ENCODE peak calls at places on chromosome 16, in six cellular contexts. K is lung, X is neural progenitor cell, Y is ovary, A is cardiac muscle cell, W is heart right ventricle. J is an unnamed sample. For H3K36me3, H3K4me1 and H3K27me3, the result is how much of the 10 kb centered on the place peaks cover.

GRCh38 chr16:85324506-85324905 is 212.2 kb upstream of the CIBAR2 start:
- DNase-seq in X (no peak), A (no peak), K (no peak), Y (no peak), W (no peak), J (no peak)

GRCh38 chr16:11175850-11176341 is 80.1 kb downstream of the SOCS1 start:
- DNase-seq in K (no peak), W (no peak), Y (no peak), A (no peak), X (no peak), J (no peak)

GRCh38 chr16:51880776-51881175 is 666.2 kb downstream of the TOX3 start:
- DNase-seq in K (no peak), X (no peak), Y (no peak), W (no peak), A (peak), J (no peak)

GRCh38 chr16:16052916-16053315 is 103.5 kb downstream of the ABCC1 start:
- DNase-seq in K (no peak), X (no peak), A (no peak), W (no peak), Y (no peak), J (no peak)

GRCh38 chr16:86120982-86121242 is 221.9 kb downstream of the IRF8 start:
- DNase-seq in X (no peak), K (no peak), W (no peak), A (no peak), Y (no peak), J (no peak)

GRCh38 chr16:86865866-86866675 is 287.7 kb downstream of the FOXL1 start:
- DNase-seq in W (peak), Y (no peak), A (no peak), X (no peak), K (no peak), J (no peak)

GRCh38 chr16:86455116-86455515 is 55.2 kb upstream of the FOXF1 start:
- DNase-seq in K (no peak), Y (no peak), A (peak), X (no peak), W (no peak), J (no peak)

GRCh38 chr16:59886021-59886420 is 1151.9 kb upstream of the GOT2 start:
- DNase-seq in K (no peak), W (peak), Y (no peak), A (peak), X (no peak), J (no peak)

GRCh38 chr16:16021988-16022682 is 72.7 kb downstream of the ABCC1 start:
- DNase-seq in K (peak), A (peak), W (peak), Y (peak), X (peak), J (peak)

GRCh38 chr16:69188716-69189115 is 1.8 kb downstream of the SNTB2 start:
- DNase-seq in X (peak), K (no peak), Y (no peak), W (no peak), A (peak), J (no peak)

GRCh38 chr16:11133344-11133921 is 122.6 kb downstream of the SOCS1 start:
- DNase-seq in W (peak), X (no peak), A (peak), Y (peak), K (peak), J (peak)

GRCh38 chr16:11256657-11257130 is 690 bp upstream of the SOCS1 start:
- DNase-seq in X (peak), W (peak), Y (no peak), K (peak), A (peak), J (no peak)

GRCh38 chr16:6483634-6484033 is 849.0 kb upstream of the RBFOX1 start:
- DNase-seq in Y (no peak), A (no peak), X (peak), W (no peak), K (no peak), J (no peak)

GRCh38 chr16:3060339-3061127 is 4.9 kb upstream of the IL32 start:
- DNase-seq in A (no peak), K (no peak), Y (no peak), W (no peak), X (no peak), J (no peak)

GRCh38 chr16:64445649-64446048 is 676.2 kb downstream of the CDH11 start:
- DNase-seq in A (no peak), K (no peak), X (no peak), Y (no peak), W (no peak), J (no peak)

GRCh38 chr16:89330177-89330856 is 112.8 kb downstream of the ZNF778 start:
- DNase-seq in A (peak), Y (no peak), X (no peak), K (no peak), W (no peak), J (no peak)

GRCh38 chr16:49280022-49280741 is 1.5 kb downstream of the CBLN1 start:
- DNase-seq in Y (no peak), K (no peak), W (no peak), X (peak), A (no peak), J (no peak)

GRCh38 chr16:80552277-80552676 is 11.5 kb downstream of the DYNLRB2 start:
- DNase-seq in K (no peak), A (no peak), W (no peak), X (no peak), Y (no peak), J (no peak)

GRCh38 chr16:53726625-53727024 is 22.7 kb downstream of the FTO start:
- DNase-seq in K (no peak), Y (no peak), X (peak), W (no peak), A (no peak), J (no peak)

GRCh38 chr16:56275076-56275475 is 83.8 kb downstream of the GNAO1 start:
- DNase-seq in X (no peak), A (no peak), K (no peak), W (no peak), Y (no peak), J (no peak)

GRCh38 chr16:84367297-84367680 is 1.0 kb upstream of the ATP2C2 start:
- DNase-seq in X (no peak), W (no peak), K (no peak), Y (no peak), A (no peak), J (no peak)

GRCh38 chr16:50634947-50635346 is 46.2 kb downstream of the SNX20 start:
- DNase-seq in Y (no peak), K (no peak), A (no peak), X (no peak), W (no peak), J (no peak)

GRCh38 chr16:31404353-31405064 is 11.4 kb downstream of the ITGAD start:
- DNase-seq in X (no peak), Y (no peak), W (no peak), A (peak), K (no peak), J (no peak)

GRCh38 chr16:57534337-57534880 is 2.0 kb downstream of the CCDC102A start:
- DNase-seq in W (peak), Y (no peak), K (no peak), X (no peak), A (no peak), J (no peak)

GRCh38 chr16:88282221-88283041 is 100.3 kb upstream of the ZNF469 start:
- DNase-seq in A (peak), W (no peak), X (no peak), Y (no peak), K (no peak), J (no peak)

GRCh38 chr16:30429678-30430427 is at the start of gene DCTPP1:
- DNase-seq in W (peak), X (peak), A (peak), Y (peak), K (peak), J (peak)

GRCh38 chr16:57017251-57017650 is 27.9 kb downstream of the NLRC5 start:
- DNase-seq in Y (no peak), K (no peak), X (no peak), A (peak), W (no peak), J (no peak)

GRCh38 chr16:21037168-21037567 is 113.5 kb downstream of the DNAH3 start:
- DNase-seq in Y (no peak), W (no peak), K (no peak), X (no peak), A (no peak), J (no peak)

GRCh38 chr16:11692651-11693050 is 24.4 kb downstream of the SNN start:
- DNase-seq in Y (no peak), K (no peak), X (no peak), W (no peak), A (no peak), J (no peak)

GRCh38 chr16:85659336-85659735 is 29.4 kb downstream of the GINS2 start:
- DNase-seq in K (no peak), X (no peak), W (peak), A (no peak), Y (peak), J (no peak)

GRCh38 chr16:75806487-75806886 is 80.2 kb upstream of the CPHXL start:
- DNase-seq in W (no peak), X (no peak), Y (no peak), A (no peak), K (no peak), J (no peak)

GRCh38 chr16:30895592-30896202 is 717 bp upstream of the CTF1 start:
- DNase-seq in X (no peak), W (no peak), A (no peak), K (no peak), Y (peak), J (no peak)

GRCh38 chr16:2205967-2206313 is 686 bp downstream of the MLST8 start:
- DNase-seq in W (no peak), X (peak), A (no peak), Y (no peak), K (no peak), J (no peak)

GRCh38 chr16:83878838-83879237 is 20.1 kb upstream of the MLYCD start:
- DNase-seq in X (peak), Y (no peak), A (peak), W (no peak), K (no peak), J (no peak)

GRCh38 chr16:30066882-30067583 is 1.5 kb downstream of the ALDOA start:
- DNase-seq in K (no peak), X (no peak), W (peak), A (no peak), Y (peak), J (no peak)

GRCh38 chr16:48334325-48334724 is 50.9 kb downstream of the SIAH1 start:
- DNase-seq in Y (no peak), X (peak), W (no peak), K (no peak), A (no peak), J (no peak)

GRCh38 chr16:3180445-3180878 is 7.5 kb upstream of the OR1F1 start:
- DNase-seq in X (no peak), K (no peak), A (no peak), W (no peak), Y (no peak), J (no peak)

GRCh38 chr16:78285437-78285917 is 186.0 kb downstream of the WWOX start:
- DNase-seq in W (no peak), K (no peak), A (no peak), X (no peak), Y (no peak), J (no peak)

GRCh38 chr16:50360779-50361178 is 8.0 kb downstream of the BRD7 start:
- DNase-seq in A (no peak), W (no peak), K (no peak), Y (no peak), X (no peak), J (no peak)

GRCh38 chr16:86991679-86992078 is 325.5 kb downstream of the C16orf95 start:
- DNase-seq in X (no peak), W (no peak), K (no peak), A (no peak), Y (no peak), J (no peak)

GRCh38 chr16:28208131-28208530 is 3.6 kb downstream of the XPO6 start:
- DNase-seq in K (no peak), W (no peak), A (no peak), X (no peak), Y (no peak), J (no peak)
- H3K36me3 ChIP-seq in K (under half), W (half or more), A (under half), X (under half), Y (under half), J (under half)

GRCh38 chr16:17384473-17384872 is 86.3 kb downstream of the XYLT1 start:
- DNase-seq in Y (no peak), A (no peak), W (no peak), K (no peak), X (no peak), J (no peak)

GRCh38 chr16:17382514-17382913 is 88.2 kb downstream of the XYLT1 start:
- DNase-seq in W (no peak), X (no peak), K (no peak), Y (no peak), A (no peak), J (no peak)

GRCh38 chr16:17381784-17382183 is 89.0 kb downstream of the XYLT1 start:
- DNase-seq in A (no peak), W (no peak), Y (no peak), X (no peak), K (no peak), J (no peak)

GRCh38 chr16:17380613-17381012 is 90.1 kb downstream of the XYLT1 start:
- DNase-seq in W (no peak), K (no peak), Y (no peak), X (no peak), A (no peak), J (no peak)

GRCh38 chr16:17382949-17383348 is 87.8 kb downstream of the XYLT1 start:
- DNase-seq in A (no peak), Y (no peak), K (no peak), W (no peak), X (no peak), J (no peak)
- H3K4me1 ChIP-seq in A (half or more), Y (under half), K (under half), W (half or more), X (half or more), J (under half)

GRCh38 chr16:67163164-67163902 is 1.2 kb upstream of the HSF4 start:
- DNase-seq in K (no peak), W (no peak), Y (peak), X (peak), A (peak), J (no peak)
- H3K27me3 ChIP-seq in K (under half), W (half or more), Y (under half), X (half or more), A (half or more), J (under half)

DNA sequence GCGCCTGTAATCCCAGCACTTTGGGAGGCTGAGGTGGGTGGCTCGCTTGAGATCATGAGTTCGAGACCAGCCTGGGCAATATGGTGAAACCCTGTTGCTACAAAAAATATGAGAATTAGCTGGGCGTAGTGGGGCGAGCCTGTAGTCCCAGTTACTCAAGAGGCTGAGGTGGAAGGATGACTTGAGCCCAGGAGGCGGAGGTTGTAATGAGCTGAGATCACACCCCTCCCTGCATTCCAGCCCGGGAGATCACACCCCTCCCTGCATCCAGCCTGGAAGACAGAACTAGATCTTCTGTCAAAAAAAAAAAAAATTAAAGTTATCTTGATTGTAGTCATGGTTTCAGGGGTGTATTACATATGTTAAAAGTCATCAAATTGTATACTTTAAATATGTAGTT is 26.8 kb upstream of the GLG1 start:
- DNase-seq in A (no peak), X (no peak), Y (no peak), W (no peak), K (no peak), J (no peak)
- H3K36me3 ChIP-seq in A (half or more), X (under half), Y (under half), W (half or more), K (under half), J (under half)

DNA sequence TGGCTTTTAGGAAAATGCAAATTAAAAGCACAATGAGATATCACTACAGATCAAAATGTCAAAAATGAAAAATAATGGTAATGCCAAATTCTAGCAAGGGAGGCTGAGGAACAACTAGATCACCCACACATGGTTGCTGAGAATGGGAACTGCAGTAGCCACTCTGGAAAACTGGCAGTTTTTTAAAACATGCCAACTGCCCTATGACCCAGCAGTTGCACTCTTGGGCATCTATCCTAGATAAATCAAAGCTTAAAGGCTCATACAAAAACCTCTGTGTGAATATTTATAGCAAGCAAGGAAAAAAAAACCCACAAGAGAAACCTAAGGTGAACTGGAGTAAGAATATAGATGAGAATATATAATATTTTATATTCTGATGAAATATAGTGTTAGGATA is 104.3 kb downstream of the PRKCB start:
- DNase-seq in Y (no peak), K (no peak), X (no peak), W (no peak), A (no peak), J (no peak)
- H3K4me1 ChIP-seq in Y (under half), K (under half), X (under half), W (under half), A (under half), J (under half)

DNA sequence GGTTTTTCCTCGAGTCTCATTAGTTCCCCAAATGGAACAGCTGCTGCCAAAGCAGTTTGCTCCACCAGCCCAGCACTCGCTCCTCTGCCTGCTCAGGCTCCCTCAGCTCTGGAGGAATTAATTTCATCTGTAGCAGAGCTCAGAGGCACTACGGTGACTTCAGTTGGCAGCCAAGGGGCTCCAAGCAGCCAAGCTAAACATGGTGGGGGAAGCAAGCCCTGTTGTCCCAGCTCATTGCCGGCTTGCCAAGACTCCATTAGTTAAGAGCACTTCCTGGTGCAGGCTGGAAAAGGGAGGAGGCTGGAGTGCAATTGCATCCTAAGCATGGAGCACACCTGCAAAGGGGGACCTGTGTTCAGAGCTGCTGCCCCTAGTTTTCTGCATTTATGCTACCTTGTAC is 78.7 kb upstream of the GPRC5B start:
- DNase-seq in X (no peak), Y (no peak), A (no peak), K (no peak), W (peak), J (peak)
- H3K27me3 ChIP-seq in X (under half), Y (under half), A (under half), K (under half), W (under half), J (under half)

GRCh38 chr16:4652561-4652960 is 27.9 kb downstream of the MGRN1 start:
- DNase-seq in Y (no peak), A (no peak), X (no peak), K (no peak), W (no peak), J (no peak)
- H3K36me3 ChIP-seq in Y (under half), A (under half), X (under half), K (under half), W (half or more), J (under half)

GRCh38 chr16:58684001-58684353 is 593 bp downstream of the SLC38A7 start:
- DNase-seq in K (no peak), Y (no peak), X (no peak), W (no peak), A (peak), J (no peak)
- H3K4me1 ChIP-seq in K (under half), Y (under half), X (under half), W (under half), A (under half), J (under half)

GRCh38 chr16:1073262-1073558 is 663 bp downstream of the SSTR5 start:
- DNase-seq in W (no peak), Y (no peak), A (no peak), K (no peak), X (no peak), J (no peak)
- H3K27me3 ChIP-seq in W (half or more), Y (under half), A (under half), K (under half), X (half or more), J (half or more)

GRCh38 chr16:79449067-79449466 is 151.5 kb downstream of the MAF start:
- DNase-seq in X (no peak), A (no peak), W (no peak), K (no peak), Y (no peak), J (no peak)

GRCh38 chr16:79444522-79445040 is 156.0 kb downstream of the MAF start:
- DNase-seq in K (no peak), W (no peak), A (no peak), X (no peak), Y (no peak), J (no peak)

GRCh38 chr16:79451196-79451816 is 149.2 kb downstream of the MAF start:
- DNase-seq in A (no peak), W (no peak), X (no peak), Y (no peak), K (no peak), J (no peak)

DNA sequence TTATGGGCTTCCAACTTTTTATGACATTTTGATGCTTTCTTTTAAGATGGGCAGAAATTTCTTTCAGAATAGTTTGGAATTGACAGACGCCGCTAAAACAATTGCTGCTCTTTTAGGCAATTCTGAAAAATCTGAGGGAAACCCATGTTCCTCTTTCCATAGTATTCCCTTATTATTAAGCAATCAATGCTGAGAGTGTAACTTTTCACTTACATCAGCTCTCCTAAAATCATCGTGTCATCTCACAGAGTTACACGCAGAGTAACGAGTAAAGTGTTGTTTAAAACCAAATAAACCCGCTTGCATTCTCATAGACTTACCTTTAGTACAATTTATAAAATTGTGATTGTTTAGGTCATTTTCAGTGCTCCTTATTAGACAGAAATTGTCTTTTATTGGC is 150.6 kb downstream of the MAF start:
- DNase-seq in A (no peak), Y (no peak), W (no peak), X (no peak), K (no peak), J (no peak)
- H3K36me3 ChIP-seq in A (under half), Y (under half), W (under half), X (under half), K (under half), J (under half)

J was measured in breast epithelium.